ENCODE peak calls at places on chromosomes 5 and 9, in ten cellular contexts. F is GM23338, C is transverse colon, J is prostate gland, D is ovary, R is neuronal stem cell, T is sigmoid colon, I is aorta, Y is tibial artery, W is body of pancreas. G is an unnamed sample.

GRCh38 chr9:124861342-124862229 is at the start of the genes ARPC5L and RPL35:
- DNase-seq in F (peak; percentile 97), C (peak; percentile 97), J (peak; percentile 94), D (peak; percentile 92), R (peak; percentile 91), T (peak; percentile 97), I (peak; percentile 98), Y (peak; percentile 92), W (peak; percentile 96), G (peak; percentile 100)

GRCh38 chr5:36874465-36874864 is 2.1 kb upstream of the NIPBL start:
- DNase-seq in F (peak; percentile 10), C (no peak), J (no peak), D (no peak), R (no peak), T (no peak), I (no peak), Y (no peak), W (no peak), G (peak; percentile 3)

GRCh38 chr9:92140074-92140753 is 25.0 kb upstream of the SPTLC1 start:
- DNase-seq in F (peak; percentile 85), C (peak; percentile 78), J (peak; percentile 57), D (peak; percentile 75), R (peak; percentile 76), T (peak; percentile 91), I (peak; percentile 93), Y (peak; percentile 77), W (peak; percentile 81), G (peak; percentile 96)

GRCh38 chr9:131982683-131983239 is 96.9 kb downstream of the MED27 start:
- DNase-seq in F (no peak), C (no peak), J (no peak), D (no peak), R (no peak), T (no peak), I (no peak), Y (no peak), W (no peak), G (no peak)

GRCh38 chr5:166382031-166382430 is 1909.4 kb upstream of the WWC1 start:
- DNase-seq in F (peak; percentile 85), C (no peak), J (no peak), D (no peak), R (no peak), T (no peak), I (no peak), Y (no peak), W (no peak), G (no peak)

GRCh38 chr5:80068237-80068636 is 33.1 kb downstream of the THBS4 start:
- DNase-seq in F (no peak), C (no peak), J (no peak), D (no peak), R (no peak), T (no peak), I (no peak), Y (no peak), W (no peak), G (no peak)

GRCh38 chr5:135850231-135850630 is 15.8 kb downstream of the SLC25A48 start:
- DNase-seq in F (no peak), C (no peak), J (no peak), D (no peak), R (no peak), T (no peak), I (no peak), Y (no peak), W (no peak), G (peak; percentile 44)

GRCh38 chr5:127705120-127705892 is 2.1 kb downstream of the CCDC192 start:
- DNase-seq in F (peak; percentile 45), C (no peak), J (no peak), D (peak; percentile 17), R (no peak), T (no peak), I (no peak), Y (peak; percentile 33), W (no peak), G (peak; percentile 74)

GRCh38 chr9:97411440-97411788 is 482 bp upstream of the TDRD7 start:
- DNase-seq in F (no peak), C (no peak), J (no peak), D (no peak), R (no peak), T (no peak), I (no peak), Y (no peak), W (no peak), G (no peak)

GRCh38 chr9:97412628-97413382 is 909 bp downstream of the TDRD7 start:
- DNase-seq in F (peak; percentile 28), C (no peak), J (peak; percentile 12), D (no peak), R (peak; percentile 15), T (no peak), I (no peak), Y (peak; percentile 28), W (no peak), G (peak; percentile 85)

GRCh38 chr9:97415146-97415545 is 3.2 kb downstream of the TDRD7 start:
- DNase-seq in F (no peak), C (no peak), J (no peak), D (no peak), R (no peak), T (no peak), I (no peak), Y (no peak), W (no peak), G (no peak)

GRCh38 chr9:97413462-97413861 is 1.6 kb downstream of the TDRD7 start:
- DNase-seq in F (no peak), C (no peak), J (no peak), D (no peak), R (no peak), T (no peak), I (no peak), Y (no peak), W (no peak), G (no peak)

DNA sequence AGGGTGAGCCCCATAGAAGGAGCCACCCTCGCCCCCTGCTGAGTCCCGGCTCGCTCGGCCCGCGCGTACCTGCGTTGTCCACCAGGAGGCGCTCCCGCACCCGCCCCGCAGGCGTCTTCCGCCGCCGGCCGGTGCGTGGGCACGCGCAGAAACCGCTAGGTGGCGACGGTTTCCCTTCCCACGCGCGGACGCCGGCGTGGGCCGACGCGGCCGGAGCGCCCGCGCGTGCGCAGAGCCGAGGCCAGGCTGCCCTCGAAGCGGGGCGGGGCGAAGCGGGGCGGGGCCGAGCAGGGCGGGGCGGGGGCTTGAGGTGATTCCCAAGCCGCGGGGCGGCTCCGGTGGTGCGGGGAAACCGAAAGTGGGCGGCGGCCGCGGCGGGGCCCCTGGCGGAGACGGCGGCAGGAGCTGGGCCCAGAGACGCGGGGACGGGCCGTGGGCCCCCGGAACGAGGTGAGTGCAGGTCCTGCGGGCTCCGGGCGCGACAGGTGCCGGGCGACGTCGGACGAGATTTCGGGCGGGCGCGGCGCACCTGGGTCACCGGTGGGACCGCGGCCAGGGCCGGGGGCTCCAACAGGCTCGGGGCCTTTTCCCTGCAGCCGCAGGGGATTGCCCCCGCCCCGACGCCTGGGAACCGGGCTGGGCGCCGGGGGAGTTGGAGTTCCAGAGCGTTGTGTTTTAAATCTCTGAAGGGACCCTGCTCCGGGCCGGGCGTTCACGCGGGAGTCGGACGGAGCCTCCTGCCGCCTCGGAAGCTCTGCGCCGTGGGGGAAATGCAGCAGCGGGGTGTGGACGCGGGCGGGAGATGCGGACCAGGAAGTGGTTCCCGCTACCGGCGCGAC is at the start of gene TDRD7:
- DNase-seq in F (peak; percentile 72), C (peak; percentile 93), J (peak; percentile 75), D (peak; percentile 84), R (peak; percentile 71), T (peak; percentile 91), I (peak; percentile 97), Y (peak; percentile 63), W (peak; percentile 92), G (peak; percentile 99)
- H3K27ac ChIP-seq in F (no peak within 1 kb of the TSS), C (peak within 1 kb of the TSS; percentile 95), J (peak within 1 kb of the TSS; percentile 82), D (peak within 1 kb of the TSS; percentile 52), R (no peak within 1 kb of the TSS), T (peak within 1 kb of the TSS; percentile 91), I (no peak within 1 kb of the TSS), Y (peak within 1 kb of the TSS; percentile 91), W (peak within 1 kb of the TSS; percentile 83), G (no peak within 1 kb of the TSS)

GRCh38 chr5:34503379-34504346 is 152.5 kb upstream of the RAI14 start:
- DNase-seq in F (no peak), C (no peak), J (peak; percentile 88), D (no peak), R (no peak), T (no peak), I (no peak), Y (no peak), W (no peak), G (no peak)
- H3K27ac ChIP-seq in F (no peak overlapping the region), C (peak overlapping the region; percentile 68), J (peak overlapping the region; percentile 70), D (no peak overlapping the region), R (no peak overlapping the region), T (peak overlapping the region; percentile 79), I (peak overlapping the region; percentile 96), Y (peak overlapping the region; percentile 71), W (peak overlapping the region; percentile 10), G (no peak overlapping the region)

GRCh38 chr5:153153086-153153485 is 337.4 kb upstream of the GRIA1 start:
- DNase-seq in F (no peak), C (no peak), J (no peak), D (no peak), R (no peak), T (no peak), I (no peak), Y (no peak), W (no peak), G (no peak)

GRCh38 chr5:153157156-153157555 is 333.3 kb upstream of the GRIA1 start:
- DNase-seq in F (no peak), C (no peak), J (no peak), D (no peak), R (no peak), T (no peak), I (no peak), Y (no peak), W (no peak), G (no peak)

GRCh38 chr5:153147891-153148623 is 342.4 kb upstream of the GRIA1 start:
- DNase-seq in F (peak; percentile 83), C (no peak), J (no peak), D (no peak), R (peak; percentile 20), T (no peak), I (no peak), Y (no peak), W (peak; percentile 41), G (peak; percentile 42)

GRCh38 chr5:153148624-153148976 is 341.9 kb upstream of the GRIA1 start:
- DNase-seq in F (no peak), C (no peak), J (no peak), D (no peak), R (no peak), T (no peak), I (no peak), Y (no peak), W (no peak), G (no peak)

GRCh38 chr5:153151558-153151957 is 338.9 kb upstream of the GRIA1 start:
- DNase-seq in F (no peak), C (no peak), J (no peak), D (no peak), R (no peak), T (no peak), I (no peak), Y (no peak), W (no peak), G (no peak)
- H3K27ac ChIP-seq in F (no peak overlapping the region), C (no peak overlapping the region), J (no peak overlapping the region), D (no peak overlapping the region), R (no peak overlapping the region), T (no peak overlapping the region), I (no peak overlapping the region), Y (no peak overlapping the region), W (no peak overlapping the region), G (no peak overlapping the region)

GRCh38 chr9:120965344-120966004 is 38.9 kb upstream of the TRAF1 start:
- DNase-seq in F (peak; percentile 90), C (no peak), J (no peak), D (peak; percentile 30), R (peak; percentile 85), T (no peak), I (no peak), Y (peak; percentile 54), W (peak; percentile 8), G (no peak)

GRCh38 chr9:120971938-120972337 is 45.3 kb upstream of the TRAF1 start:
- DNase-seq in F (no peak), C (no peak), J (no peak), D (no peak), R (no peak), T (no peak), I (no peak), Y (no peak), W (no peak), G (no peak)

GRCh38 chr9:120970249-120970648 is 43.7 kb upstream of the TRAF1 start:
- DNase-seq in F (no peak), C (no peak), J (no peak), D (no peak), R (no peak), T (no peak), I (no peak), Y (no peak), W (no peak), G (no peak)

DNA sequence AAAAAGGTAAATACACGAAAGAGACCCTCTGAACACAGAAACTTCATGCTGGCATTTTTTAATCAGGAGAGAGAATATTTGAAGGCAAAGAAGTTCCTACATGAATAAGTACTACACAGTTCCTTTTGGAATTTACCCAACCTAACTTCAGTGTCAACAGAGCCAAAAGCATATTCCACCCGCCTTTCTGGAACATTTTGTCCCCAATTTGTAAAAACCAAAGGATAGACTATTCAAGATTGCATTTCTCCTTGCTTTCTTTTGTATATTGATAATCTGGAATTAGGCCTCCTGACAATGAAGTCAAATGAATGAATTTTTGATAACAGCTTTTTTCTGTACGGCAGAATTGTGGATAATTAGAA is 39.4 kb upstream of the TRAF1 start:
- DNase-seq in F (no peak), C (no peak), J (no peak), D (no peak), R (no peak), T (no peak), I (no peak), Y (no peak), W (no peak), G (no peak)
- H3K27ac ChIP-seq in F (no peak overlapping the region), C (peak overlapping the region; percentile 58), J (peak overlapping the region; percentile 39), D (no peak overlapping the region), R (peak overlapping the region; percentile 85), T (peak overlapping the region; percentile 70), I (peak overlapping the region; percentile 98), Y (peak overlapping the region; percentile 86), W (peak overlapping the region; percentile 3), G (no peak overlapping the region)

G was measured in osteoblast.